ENCODE peak calls at places on chromosomes 6 and 20, in seven cellular contexts. X is psoas muscle, R is fibroblast of the aortic adventitia, T is BE2C, B is testis, J is foreskin fibroblast, N is esophagus squamous epithelium. H is an unnamed sample.

GRCh38 chr6:137734875-137735182 is 132.2 kb upstream of the TNFAIP3 start:
- DNase-seq in B (no peak), N (no peak), X (no peak), T (no peak), J (peak), R (no peak), H (no peak)

GRCh38 chr6:33206027-33206863 is 1.8 kb downstream of the HSD17B8 start:
- DNase-seq in J (no peak), N (no peak), X (no peak), R (no peak), T (no peak), B (no peak), H (peak)

GRCh38 chr20:38723982-38724602 is at the start of gene SLC32A1:
- DNase-seq in B (no peak), X (no peak), J (no peak), T (peak), R (no peak), N (no peak), H (no peak)

GRCh38 chr6:13400772-13401171 is 72.4 kb upstream of the TBC1D7 start:
- DNase-seq in N (no peak), J (no peak), B (no peak), X (no peak), R (no peak), T (no peak), H (no peak)

GRCh38 chr6:168407842-168408241 is 33.1 kb upstream of the SMOC2 start:
- DNase-seq in R (no peak), B (no peak), J (no peak), N (no peak), X (no peak), T (no peak), H (no peak)

GRCh38 chr20:44209691-44210421 is 715 bp downstream of the OSER1 start:
- DNase-seq in J (no peak), N (no peak), R (peak), X (peak), T (no peak), B (no peak), H (peak)

GRCh38 chr6:43724914-43725642 is 37.5 kb upstream of the MRPS18A start:
- DNase-seq in R (peak), X (peak), J (peak), B (peak), T (no peak), N (peak), H (peak)

GRCh38 chr6:135852775-135853174 is 1.3 kb downstream of the PDE7B start:
- DNase-seq in N (no peak), J (no peak), B (no peak), X (no peak), T (no peak), R (peak), H (no peak)

GRCh38 chr6:56851541-56852248 is 103.2 kb upstream of the BEND6 start:
- DNase-seq in N (no peak), T (peak), B (peak), R (peak), X (peak), J (peak), H (peak)

GRCh38 chr6:116461075-116461474 is at the start of gene CALHM6:
- DNase-seq in X (no peak), R (no peak), N (no peak), B (no peak), J (no peak), T (no peak), H (no peak)

GRCh38 chr20:46099491-46100287 is 9.9 kb upstream of the NCOA5 start:
- DNase-seq in T (no peak), N (no peak), B (peak), X (no peak), J (no peak), R (no peak), H (no peak)

GRCh38 chr6:22512716-22513452 is 56.5 kb upstream of the HDGFL1 start:
- DNase-seq in R (peak), T (no peak), N (no peak), X (no peak), J (no peak), B (no peak), H (no peak)

GRCh38 chr6:5866547-5867051 is 140.1 kb downstream of the NRN1 start:
- DNase-seq in J (peak), X (no peak), T (no peak), N (no peak), R (peak), B (no peak), H (peak)

GRCh38 chr6:138692978-138693909 is 80.3 kb upstream of the CCDC28A start:
- DNase-seq in X (peak), T (peak), J (peak), B (peak), R (peak), N (no peak), H (peak)

GRCh38 chr20:46324960-46325703 is 16.8 kb upstream of the CDH22 start:
- DNase-seq in X (no peak), T (peak), R (peak), B (peak), N (no peak), J (peak), H (peak)

GRCh38 chr6:145067430-145067829 is 667.9 kb downstream of the EPM2A start:
- DNase-seq in R (peak), N (no peak), B (no peak), T (no peak), J (no peak), X (no peak), H (peak)

GRCh38 chr6:84866715-84867114 is 102.3 kb upstream of the TBX18 start:
- DNase-seq in T (no peak), X (no peak), J (no peak), B (no peak), N (no peak), R (peak), H (no peak)

GRCh38 chr20:62347151-62347404 is 20.0 kb downstream of the LAMA5 start:
- DNase-seq in N (no peak), B (no peak), R (no peak), T (no peak), X (peak), J (no peak), H (no peak)

DNA sequence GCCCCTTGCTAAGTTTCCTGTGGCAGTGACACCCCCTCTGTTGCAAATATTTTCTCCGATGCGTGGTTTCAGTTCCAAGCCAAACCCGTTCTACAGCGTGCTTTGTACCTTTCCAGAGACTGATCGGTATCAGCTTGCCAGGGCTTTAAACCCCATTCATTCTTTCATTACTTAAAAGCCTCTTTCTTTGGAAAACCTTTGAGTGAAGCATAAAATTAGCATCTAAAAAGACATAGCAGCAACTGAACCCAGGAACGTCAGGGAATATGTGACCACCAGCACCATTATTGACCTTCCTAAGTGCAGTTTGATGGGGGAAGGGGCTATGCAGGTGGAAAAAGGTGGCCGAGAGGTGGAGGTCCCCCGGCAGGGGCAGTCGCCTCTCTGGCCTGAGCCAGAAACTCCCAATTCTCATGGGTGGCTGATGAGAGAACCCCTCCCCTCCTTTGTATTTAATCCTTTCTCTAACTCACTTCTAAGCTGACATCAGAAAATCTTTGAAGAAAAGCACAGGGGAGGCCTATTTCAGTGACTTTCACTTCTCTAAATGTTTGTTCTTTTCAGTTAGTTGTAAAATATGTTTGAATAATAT is 89.4 kb downstream of the RSPH3 start:
- DNase-seq in J (no peak), T (no peak), X (no peak), R (no peak), B (no peak), N (no peak), H (no peak)
- H3K4me3 ChIP-seq in J (no peak), T (peak), X (no peak), R (no peak), B (no peak), N (no peak), H (no peak)

GRCh38 chr20:16017656-16018055 is 555.6 kb downstream of the KIF16B start:
- DNase-seq in B (no peak), T (no peak), N (no peak), J (no peak), X (no peak), R (no peak), H (no peak)
- TF ChIP-seq CTCF in B (no peak), T (no peak), N (no peak), J (no peak), X (no peak), R (no peak), H (no peak)

DNA sequence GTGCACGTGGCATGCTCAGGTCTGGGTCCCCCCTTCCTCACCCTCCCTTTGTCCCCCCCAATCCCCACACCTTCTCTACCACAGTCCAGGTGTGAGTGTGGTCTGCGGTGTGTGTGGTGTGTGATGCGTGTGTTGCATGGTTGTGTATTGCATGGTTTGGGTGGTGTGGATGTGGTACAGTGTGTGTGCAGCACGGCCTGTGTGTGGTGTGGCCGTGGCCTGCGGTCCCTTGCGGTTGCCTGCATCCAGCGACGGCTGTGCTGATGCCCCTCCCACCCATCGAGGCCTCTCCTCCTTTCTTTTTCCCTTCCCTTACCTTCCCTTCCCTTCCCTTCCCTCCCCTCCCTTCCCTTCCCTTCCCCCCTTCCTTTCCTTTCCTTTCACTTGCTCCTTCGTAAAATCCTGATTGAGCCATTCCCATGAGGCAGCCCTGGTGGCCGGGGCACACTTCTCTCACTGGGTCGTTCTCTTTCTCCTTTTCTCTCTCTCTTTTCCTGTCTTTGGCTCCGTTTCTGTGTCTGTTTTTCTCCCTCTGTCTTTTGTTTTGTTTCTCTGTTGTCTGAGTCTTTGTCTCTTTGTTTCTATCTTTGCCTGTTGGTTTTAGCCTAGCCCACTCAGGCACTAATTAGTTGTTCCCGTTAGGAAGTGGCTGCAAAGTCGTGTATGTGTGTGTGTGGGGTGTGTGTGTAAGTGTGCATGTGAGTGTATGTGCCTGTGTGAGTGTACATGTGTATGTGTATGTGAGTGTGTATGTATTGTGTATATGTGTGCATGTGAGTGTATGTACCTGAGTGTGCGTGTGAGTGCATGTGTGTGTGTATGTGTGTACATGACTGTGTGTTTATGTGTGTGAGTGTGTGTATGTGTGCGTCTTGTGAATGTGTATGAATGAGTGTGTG is 65.7 kb downstream of the SRC start:
- DNase-seq in N (no peak), J (no peak), X (no peak), T (no peak), R (no peak), B (no peak), H (no peak)
- H3K4me3 ChIP-seq in N (no peak), J (peak), X (peak), T (no peak), R (peak), B (no peak), H (peak)

GRCh38 chr6:10465633-10466499 is 51.0 kb upstream of the TFAP2A start:
- DNase-seq in J (peak), R (peak), N (no peak), X (no peak), T (peak), B (peak), H (peak)
- TF ChIP-seq CTCF in J (peak), R (peak), N (peak), X (peak), T (peak), B (no peak), H (peak)

H was measured in AG10803.